ENCODE peak calls at places on chromosomes 12 and 14, in ten cellular contexts. H is cardiac muscle cell; S is GM10248; K is type B pancreatic cell; X is psoas muscle; F is foreskin fibroblast; W is HFF-Myc; J is CD4-positive, alpha-beta T cell; C is tibial nerve; R is HFFc6. G is an unnamed sample.

GRCh38 chr14:39442293-39442692 is 10.1 kb upstream of the FBXO33 start:
- DNase-seq in C (no peak), R (no peak), F (no peak), W (no peak), S (no peak), J (no peak), K (no peak), X (peak; percentile 29), H (peak; percentile 11), G (no peak)

GRCh38 chr14:32432813-32433538 is 103.9 kb downstream of the AKAP6 start:
- DNase-seq in K (no peak), J (no peak), S (no peak), W (no peak), C (no peak), X (no peak), F (no peak), H (no peak), R (no peak), G (no peak)

GRCh38 chr12:84411031-84411430 is 501.6 kb downstream of the SLC6A15 start:
- DNase-seq in F (peak; percentile 5), S (no peak), C (no peak), H (no peak), K (no peak), W (no peak), R (no peak), X (no peak), J (no peak), G (no peak)

GRCh38 chr14:61643546-61643945 is 51.8 kb upstream of the HIF1A start:
- DNase-seq in H (no peak), W (no peak), J (no peak), R (peak; percentile 57), F (peak; percentile 73), X (no peak), K (no peak), C (no peak), S (no peak), G (no peak)

GRCh38 chr12:110809149-110809548 is 37.6 kb upstream of the CCDC63 start:
- DNase-seq in R (no peak), H (no peak), X (no peak), W (no peak), S (no peak), F (no peak), J (no peak), C (no peak), K (no peak), G (no peak)

GRCh38 chr14:86057018-86057667 is 527.2 kb downstream of the FLRT2 start:
- DNase-seq in W (no peak), X (no peak), K (no peak), F (peak; percentile 52), J (no peak), R (peak; percentile 9), S (peak; percentile 6), H (peak; percentile 52), C (peak; percentile 48), G (no peak)

GRCh38 chr14:59630281-59630963 is 53.8 kb upstream of the CCDC175 start:
- DNase-seq in F (peak; percentile 17), C (no peak), R (no peak), W (no peak), S (no peak), X (no peak), K (no peak), J (no peak), H (peak; percentile 19), G (no peak)

GRCh38 chr12:107356266-107356936 is 263.1 kb upstream of the CRY1 start:
- DNase-seq in W (no peak), X (no peak), J (no peak), H (peak; percentile 70), K (no peak), R (peak; percentile 38), S (no peak), C (no peak), F (peak; percentile 77), G (no peak)

GRCh38 chr14:88468396-88468795 is 82.9 kb downstream of the SPATA7 start:
- DNase-seq in S (no peak), C (no peak), W (no peak), K (no peak), R (peak; percentile 91), J (no peak), X (no peak), H (peak; percentile 34), F (peak; percentile 80), G (no peak)

GRCh38 chr12:114740448-114740847 is 56.5 kb upstream of the TBX3 start:
- DNase-seq in R (no peak), H (no peak), K (no peak), S (no peak), W (no peak), F (no peak), C (no peak), X (no peak), J (no peak), G (no peak)

GRCh38 chr14:106842687-106843086 is 1316.3 kb downstream of the TMEM121 start:
- DNase-seq in R (no peak), X (no peak), W (no peak), J (no peak), S (no peak), F (no peak), C (no peak), H (no peak), K (no peak), G (peak; percentile 79)

GRCh38 chr14:95479494-95479893 is 37.0 kb downstream of the SYNE3 start:
- DNase-seq in X (no peak), F (no peak), W (no peak), S (no peak), R (no peak), H (no peak), J (no peak), K (no peak), C (no peak), G (no peak)
- TF ChIP-seq CTCF in X (no peak), F (no peak), W (no peak), S (no peak), R (no peak), H (no peak), J (no peak), K (no peak), C (no peak), G (no peak)

GRCh38 chr14:71054706-71055105 is 147.4 kb downstream of the PCNX1 start:
- DNase-seq in R (no peak), S (no peak), J (no peak), W (no peak), C (no peak), H (no peak), K (no peak), F (no peak), X (no peak), G (no peak)

GRCh38 chr14:71049435-71050147 is 142.3 kb downstream of the PCNX1 start:
- DNase-seq in H (peak; percentile 52), S (no peak), R (peak; percentile 54), J (no peak), W (no peak), F (peak; percentile 56), K (no peak), X (no peak), C (no peak), G (no peak)

GRCh38 chr14:71048393-71048792 is 141.1 kb downstream of the PCNX1 start:
- DNase-seq in X (no peak), S (no peak), J (no peak), F (no peak), K (no peak), C (no peak), H (no peak), R (no peak), W (no peak), G (no peak)

GRCh38 chr14:71056168-71056567 is 148.9 kb downstream of the PCNX1 start:
- DNase-seq in K (no peak), X (no peak), S (no peak), W (no peak), R (peak; percentile 7), F (peak; percentile 17), C (no peak), H (no peak), J (no peak), G (no peak)

DNA sequence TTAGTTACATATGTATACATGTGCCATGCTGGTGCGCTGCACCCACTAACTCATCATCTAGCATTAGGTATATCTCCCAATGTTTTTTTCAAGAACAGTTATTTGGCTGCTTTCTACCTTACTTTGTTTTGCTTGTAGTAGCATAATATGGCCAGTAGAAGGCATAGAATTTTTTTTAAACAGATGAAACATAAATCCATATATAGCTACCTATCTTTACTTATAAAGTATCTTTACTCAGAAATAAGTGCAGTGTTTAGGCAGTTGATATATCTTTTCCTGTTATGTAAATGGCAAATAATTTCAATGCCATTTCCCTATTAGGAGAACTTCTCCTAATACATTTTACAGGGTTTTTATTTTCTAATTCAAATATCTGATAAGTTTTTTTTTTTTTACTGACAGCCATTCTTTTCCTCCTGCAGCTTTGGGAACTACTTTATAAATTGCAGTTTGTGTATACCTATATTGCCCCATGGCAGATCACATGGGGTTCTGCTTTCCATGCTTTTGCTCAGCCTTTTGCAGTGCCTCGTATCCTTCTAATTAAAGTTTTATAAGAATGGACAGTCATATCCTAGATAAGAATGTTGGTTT is 143.1 kb downstream of the PCNX1 start:
- DNase-seq in F (no peak), C (no peak), K (no peak), H (peak; percentile 27), X (no peak), J (no peak), R (peak; percentile 14), W (no peak), S (peak; percentile 14), G (no peak)
- TF ChIP-seq CTCF in F (peak; percentile 19), C (no peak), K (peak; percentile 74), H (peak; percentile 41), X (peak; percentile 22), J (peak; percentile 61), R (peak; percentile 77), W (no peak), S (no peak), G (no peak)

DNA sequence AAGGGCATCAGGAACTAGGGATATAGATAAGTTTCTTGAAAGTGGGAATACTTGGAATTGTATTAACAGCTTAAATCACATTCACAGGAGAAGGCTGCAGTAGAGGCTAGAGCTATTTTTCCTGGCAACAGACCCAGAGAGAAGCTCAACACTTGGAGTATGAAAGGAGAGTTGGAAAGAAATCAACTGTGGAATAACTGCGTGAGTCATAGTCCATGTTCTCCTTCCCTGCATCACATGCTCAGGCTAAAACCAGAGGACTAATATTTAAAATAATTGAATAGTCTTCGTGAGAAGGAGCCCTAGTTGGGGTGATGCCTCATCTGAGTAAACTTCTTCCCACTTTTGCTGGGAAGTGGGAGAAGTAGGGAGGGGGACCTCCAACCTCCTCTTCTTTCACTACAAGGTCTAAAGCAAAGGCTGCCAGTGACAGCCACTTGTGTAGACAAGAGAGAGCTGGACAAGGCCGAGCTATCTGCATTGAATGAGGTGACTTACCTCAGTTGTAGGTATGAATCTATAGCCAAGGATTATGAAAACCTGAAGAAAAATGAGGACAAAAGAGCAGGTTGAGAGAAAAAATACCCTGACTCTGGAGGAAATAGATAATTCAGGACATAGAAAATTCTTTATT is 32.7 kb downstream of the DYRK2 start:
- DNase-seq in W (peak; percentile 92), R (peak; percentile 94), S (no peak), K (no peak), X (no peak), C (peak; percentile 35), H (peak; percentile 95), J (no peak), F (peak; percentile 93), G (no peak)
- TF ChIP-seq CTCF in W (no peak), R (no peak), S (no peak), K (no peak), X (no peak), C (no peak), H (no peak), J (no peak), F (no peak), G (no peak)

DNA sequence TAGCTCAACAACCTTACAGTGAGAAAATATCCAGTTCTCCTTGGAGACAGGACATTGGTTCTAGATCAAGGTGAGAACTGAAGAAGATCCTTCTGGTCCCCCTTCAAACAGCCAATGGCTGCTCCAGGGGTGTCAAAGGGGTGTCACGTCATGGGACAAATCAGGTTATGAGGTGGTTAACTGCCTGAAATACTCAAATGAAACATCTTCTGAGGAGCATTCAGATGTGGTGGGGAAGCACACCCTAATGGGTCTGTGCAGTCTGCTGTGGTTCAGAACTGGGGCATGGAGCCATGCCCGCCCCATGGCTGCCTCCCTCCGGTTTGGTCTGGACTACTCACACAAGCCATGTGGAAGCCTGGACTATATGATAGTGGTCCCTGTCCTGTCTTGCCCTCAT is 52.4 kb upstream of the PARP11 start:
- DNase-seq in K (no peak), J (no peak), F (no peak), S (no peak), H (no peak), W (no peak), R (no peak), C (no peak), X (no peak), G (no peak)
- TF ChIP-seq CTCF in K (no peak), J (no peak), F (no peak), S (no peak), H (no peak), W (no peak), R (no peak), C (no peak), X (no peak), G (no peak)